ENCODE peak calls at places on chromosome 22, in seven cellular contexts. I is IMR-90, Z is A549, K is HepG2, X is H1, F is GM12878, B is K562. Y is an unnamed sample. For H3K4me1, the result is how much of the 10 kb centered on the place peaks cover.

GRCh38 chr22:46121523-46122287 is 28.6 kb upstream of the PPARA start:
- DNase-seq in I (no peak), Z (peak), K (no peak), X (no peak), F (no peak), B (no peak), Y (no peak)

GRCh38 chr22:24587251-24587650 is 5.6 kb downstream of the LRRC75B start:
- DNase-seq in I (no peak), Z (no peak), K (no peak), X (no peak), F (no peak), B (no peak), Y (no peak)

GRCh38 chr22:43827336-43827735 is 15.2 kb upstream of the EFCAB6 start:
- DNase-seq in I (no peak), Z (no peak), K (no peak), X (no peak), F (no peak), B (no peak), Y (no peak)

GRCh38 chr22:25078591-25078990 is 121.1 kb upstream of the CRYBB3 start:
- DNase-seq in I (no peak), Z (no peak), K (no peak), X (no peak), F (no peak), B (no peak), Y (no peak)

GRCh38 chr22:32364210-32364609 is 6.5 kb downstream of the RFPL3 start:
- DNase-seq in I (no peak), Z (no peak), K (no peak), X (no peak), F (no peak), B (no peak), Y (no peak)

GRCh38 chr22:32761251-32761903 is 40.1 kb upstream of the TIMP3 start:
- DNase-seq in I (peak), Z (no peak), K (no peak), X (no peak), F (no peak), B (no peak), Y (no peak)

GRCh38 chr22:29126670-29127069 is 53.8 kb downstream of the KREMEN1 start:
- DNase-seq in I (no peak), Z (no peak), K (peak), X (no peak), F (no peak), B (no peak), Y (no peak)

GRCh38 chr22:22887621-22888503 is at the start of gene IGLL5:
- DNase-seq in I (no peak), Z (no peak), K (no peak), X (no peak), F (no peak), B (no peak), Y (no peak)

GRCh38 chr22:27842236-27842993 is 40.9 kb upstream of the MN1 start:
- DNase-seq in I (no peak), Z (no peak), K (no peak), X (no peak), F (no peak), B (no peak), Y (no peak)

GRCh38 chr22:33515733-33516297 is 404.5 kb downstream of the LARGE1 start:
- DNase-seq in I (no peak), Z (no peak), K (peak), X (no peak), F (no peak), B (no peak), Y (no peak)

GRCh38 chr22:24400037-24400725 is 27.2 kb upstream of the ADORA2A start:
- DNase-seq in I (no peak), Z (no peak), K (no peak), X (no peak), F (peak), B (no peak), Y (no peak)

GRCh38 chr22:31897842-31898241 is 46.5 kb upstream of the YWHAH start:
- DNase-seq in I (peak), Z (no peak), K (no peak), X (no peak), F (no peak), B (no peak), Y (no peak)

GRCh38 chr22:40263191-40263590 is 83.1 kb upstream of the ADSL start:
- DNase-seq in I (no peak), Z (no peak), K (no peak), X (no peak), F (no peak), B (peak), Y (no peak)

GRCh38 chr22:37230673-37231405 is 13.2 kb downstream of the RAC2 start:
- DNase-seq in I (no peak), Z (no peak), K (no peak), X (no peak), F (peak), B (no peak), Y (no peak)

GRCh38 chr22:28139993-28140392 is 220.9 kb upstream of the PITPNB start:
- DNase-seq in I (peak), Z (no peak), K (no peak), X (no peak), F (no peak), B (no peak), Y (no peak)

GRCh38 chr22:32020117-32020516 is 22.9 kb upstream of the SLC5A1 start:
- DNase-seq in I (peak), Z (peak), K (peak), X (no peak), F (no peak), B (no peak), Y (peak)

GRCh38 chr22:30221121-30221992 is 25.2 kb downstream of the LIF start:
- DNase-seq in I (no peak), Z (no peak), K (no peak), X (no peak), F (peak), B (no peak), Y (no peak)

GRCh38 chr22:34897126-34897525 is 168.8 kb upstream of the ISX start:
- DNase-seq in I (no peak), Z (no peak), K (no peak), X (no peak), F (no peak), B (no peak), Y (no peak)

GRCh38 chr22:40215266-40215665 is 37.5 kb downstream of the TNRC6B start:
- DNase-seq in I (no peak), Z (no peak), K (no peak), X (no peak), F (no peak), B (no peak), Y (no peak)

GRCh38 chr22:24165673-24166072 is 15.6 kb upstream of the SUSD2 start:
- DNase-seq in I (peak), Z (no peak), K (no peak), X (no peak), F (no peak), B (no peak), Y (no peak)

GRCh38 chr22:24200616-24201212 is 19.4 kb downstream of the SUSD2 start:
- DNase-seq in I (peak), Z (peak), K (peak), X (no peak), F (no peak), B (no peak), Y (peak)

GRCh38 chr22:43252319-43252718 is 65.4 kb upstream of the TTLL12 start:
- DNase-seq in I (no peak), Z (no peak), K (no peak), X (no peak), F (no peak), B (no peak), Y (no peak)

GRCh38 chr22:27581688-27582087 is 219.9 kb downstream of the MN1 start:
- DNase-seq in I (peak), Z (no peak), K (no peak), X (no peak), F (no peak), B (no peak), Y (no peak)

GRCh38 chr22:29259253-29259899 is 8.4 kb downstream of the RHBDD3 start:
- DNase-seq in I (no peak), Z (peak), K (no peak), X (no peak), F (no peak), B (no peak), Y (no peak)

GRCh38 chr22:33451851-33452469 is 393.8 kb upstream of the SYN3 start:
- DNase-seq in I (peak), Z (no peak), K (peak), X (no peak), F (no peak), B (no peak), Y (no peak)

GRCh38 chr22:27620367-27621154 is 181.0 kb downstream of the MN1 start:
- DNase-seq in I (no peak), Z (peak), K (no peak), X (no peak), F (no peak), B (no peak), Y (no peak)

GRCh38 chr22:44567846-44568493 is 69.9 kb upstream of the RTL6 start:
- DNase-seq in I (peak), Z (peak), K (peak), X (no peak), F (no peak), B (no peak), Y (peak)

GRCh38 chr22:22141031-22141430 is 103.6 kb upstream of the VPREB1 start:
- DNase-seq in I (no peak), Z (no peak), K (no peak), X (no peak), F (no peak), B (no peak), Y (no peak)

GRCh38 chr22:39592104-39593060 is 21.8 kb downstream of the CACNA1I start:
- DNase-seq in I (peak), Z (peak), K (no peak), X (no peak), F (no peak), B (no peak), Y (peak)

GRCh38 chr22:35397095-35397904 is 2.6 kb upstream of the MCM5 start:
- DNase-seq in I (peak), Z (peak), K (peak), X (no peak), F (no peak), B (no peak), Y (no peak)

GRCh38 chr22:36505998-36506635 is 723 bp downstream of the FOXRED2 start:
- DNase-seq in I (no peak), Z (no peak), K (no peak), X (no peak), F (no peak), B (no peak), Y (no peak)

GRCh38 chr22:38222797-38223119 is 21.0 kb downstream of the MAFF start:
- DNase-seq in I (no peak), Z (no peak), K (no peak), X (no peak), F (no peak), B (no peak), Y (no peak)

GRCh38 chr22:37812869-37813678 is 5.3 kb downstream of the GCAT start:
- DNase-seq in I (no peak), Z (no peak), K (no peak), X (no peak), F (no peak), B (no peak), Y (no peak)

GRCh38 chr22:46058591-46059519 is 81.9 kb upstream of the WNT7B start:
- DNase-seq in I (no peak), Z (no peak), K (no peak), X (no peak), F (no peak), B (no peak), Y (no peak)

GRCh38 chr22:31504282-31504681 is 7.9 kb downstream of the SFI1 start:
- DNase-seq in I (peak), Z (no peak), K (no peak), X (no peak), F (no peak), B (no peak), Y (no peak)

GRCh38 chr22:29382575-29383328 is 5.6 kb downstream of the AP1B1 start:
- DNase-seq in I (no peak), Z (no peak), K (no peak), X (no peak), F (no peak), B (peak), Y (no peak)

GRCh38 chr22:45262931-45263789 is 21.6 kb upstream of the UPK3A start:
- DNase-seq in I (no peak), Z (no peak), K (no peak), X (no peak), F (peak), B (no peak), Y (no peak)

GRCh38 chr22:49571326-49571725 is 256.3 kb downstream of the BRD1 start:
- DNase-seq in I (no peak), Z (no peak), K (no peak), X (no peak), F (no peak), B (no peak), Y (no peak)

GRCh38 chr22:49568751-49569285 is 258.9 kb downstream of the BRD1 start:
- DNase-seq in I (no peak), Z (no peak), K (no peak), X (no peak), F (no peak), B (no peak), Y (no peak)

GRCh38 chr22:49567894-49568750 is 259.6 kb downstream of the BRD1 start:
- DNase-seq in I (no peak), Z (no peak), K (no peak), X (no peak), F (no peak), B (no peak), Y (no peak)

GRCh38 chr22:49569286-49570031 is 258.2 kb downstream of the BRD1 start:
- DNase-seq in I (no peak), Z (no peak), K (no peak), X (no peak), F (no peak), B (no peak), Y (no peak)

GRCh38 chr22:49570032-49570848 is 257.4 kb downstream of the BRD1 start:
- DNase-seq in I (no peak), Z (no peak), K (no peak), X (no peak), F (no peak), B (no peak), Y (no peak)
- TF ChIP-seq CEBPB in I (no peak), Z (no peak), K (no peak), X (no peak), F (no peak), B (no peak), Y (no peak)

GRCh38 chr22:20427104-20427944 is 10.3 kb downstream of the SCARF2 start:
- DNase-seq in I (no peak), Z (no peak), K (no peak), X (no peak), F (no peak), B (no peak), Y (no peak)

GRCh38 chr22:20429254-20430100 is 8.1 kb downstream of the SCARF2 start:
- DNase-seq in I (no peak), Z (no peak), K (no peak), X (no peak), F (no peak), B (peak), Y (no peak)

GRCh38 chr22:20427945-20428417 is 9.6 kb downstream of the SCARF2 start:
- DNase-seq in I (no peak), Z (no peak), K (no peak), X (no peak), F (no peak), B (no peak), Y (no peak)

GRCh38 chr22:20430101-20430640 is 7.5 kb downstream of the SCARF2 start:
- DNase-seq in I (no peak), Z (no peak), K (no peak), X (no peak), F (no peak), B (peak), Y (no peak)

DNA sequence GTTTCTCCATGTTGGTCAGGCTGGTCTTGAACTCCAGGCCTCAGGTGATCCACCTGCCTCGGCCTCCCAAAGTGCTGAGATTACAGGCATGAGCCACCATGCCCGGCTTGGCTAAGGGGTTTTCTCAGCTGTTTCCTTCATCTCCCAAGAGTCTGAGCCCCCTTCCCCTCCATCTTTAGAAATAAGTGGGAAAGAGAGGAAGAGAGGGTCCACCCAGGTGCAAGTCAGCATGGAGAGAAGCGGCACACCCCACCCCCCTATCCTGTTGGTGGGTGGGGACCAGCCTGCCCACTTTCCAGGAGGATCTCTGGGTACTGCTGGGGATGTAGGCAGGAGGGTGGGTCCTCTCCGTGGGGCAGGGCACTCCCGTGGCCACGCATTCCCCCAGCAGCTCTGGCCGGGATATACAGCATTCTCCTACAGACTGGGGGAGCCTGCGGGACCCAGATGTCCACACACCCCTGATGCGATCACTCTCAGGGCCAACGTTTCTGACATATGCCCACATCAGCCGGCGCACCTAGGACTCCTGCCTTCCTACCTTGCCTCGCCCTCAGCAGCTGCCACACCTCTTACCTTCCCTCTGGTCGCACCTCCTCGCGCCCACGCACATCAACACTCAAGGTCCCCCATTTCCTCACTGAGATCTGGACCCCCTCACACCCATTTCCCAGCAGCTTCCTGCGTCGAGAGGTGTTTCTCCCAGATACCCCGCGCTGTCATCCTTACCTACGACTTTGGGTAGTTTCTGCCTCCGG is 8.9 kb downstream of the SCARF2 start:
- DNase-seq in I (no peak), Z (no peak), K (no peak), X (no peak), F (no peak), B (no peak), Y (no peak)
- H3K4me1 ChIP-seq in I (under half), Z (under half), K (under half), X (under half), F (under half), B (half or more), Y (under half)

DNA sequence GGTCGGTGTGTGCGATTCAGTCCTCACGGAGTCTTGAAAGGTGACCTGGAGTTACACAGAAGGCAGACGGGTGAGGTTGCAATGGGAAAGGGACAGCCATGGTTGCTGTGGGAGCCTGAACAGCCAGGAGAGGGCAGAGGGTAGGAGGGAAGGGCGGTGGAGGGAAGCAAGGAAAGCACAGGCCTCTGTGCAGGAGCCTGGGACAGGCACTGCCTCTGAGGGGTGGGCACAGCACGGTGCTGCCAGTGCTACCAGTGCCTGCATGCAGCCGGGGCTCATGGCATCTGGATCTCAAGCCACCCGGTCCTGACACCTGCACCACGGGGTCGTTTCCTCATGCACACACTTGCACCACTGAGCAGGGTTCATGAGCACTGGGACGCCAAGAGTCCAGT is 401.0 kb downstream of the TBC1D22A start:
- DNase-seq in I (no peak), Z (no peak), K (no peak), X (no peak), F (no peak), B (no peak), Y (no peak)
- TF ChIP-seq CEBPB in I (no peak), Z (no peak), K (no peak), X (no peak), F (no peak), B (no peak), Y (no peak)

GRCh38 chr22:50298937-50299656 is 8.3 kb downstream of the PLXNB2 start:
- DNase-seq in I (peak), Z (no peak), K (no peak), X (no peak), F (no peak), B (no peak), Y (no peak)
- H3K4me1 ChIP-seq in I (half or more), Z (half or more), K (half or more), X (under half), F (under half), B (half or more), Y (half or more)

GRCh38 chr22:26398741-26399153 is 30.3 kb upstream of the ASPHD2 start:
- DNase-seq in I (peak), Z (peak), K (no peak), X (peak), F (no peak), B (peak), Y (peak)
- TF ChIP-seq CEBPB in I (no peak), Z (no peak), K (no peak), X (no peak), F (no peak), B (no peak), Y (no peak)

GRCh38 chr22:41919357-41920224 is 4.7 kb upstream of the SHISA8 start:
- DNase-seq in I (peak), Z (no peak), K (no peak), X (peak), F (peak), B (peak), Y (no peak)
- H3K4me1 ChIP-seq in I (under half), Z (under half), K (under half), X (under half), F (half or more), B (under half), Y (under half)

GRCh38 chr22:47534150-47535133 is 772.0 kb downstream of the TBC1D22A start:
- DNase-seq in I (no peak), Z (no peak), K (no peak), X (no peak), F (no peak), B (no peak), Y (no peak)
- TF ChIP-seq CEBPB in I (no peak), Z (no peak), K (no peak), X (no peak), F (no peak), B (no peak), Y (no peak)

Y was measured in HCT116.